ENCODE peak calls at places on chromosomes 6 and 20, in five cellular contexts. K is AG20443, Z is H7, F is GM12865, O is psoas muscle. Q is an unnamed sample.
A peak's percentile ranks its signal among the peaks of the same experiment; 100 is the strongest.

GRCh38 chr6:1200706-1201105 is 111.2 kb upstream of the FOXQ1 start:
- DNase-seq in K (peak; percentile 76), Z (no peak), F (no peak), O (no peak), Q (no peak)

GRCh38 chr6:162602759-162603158 is 124.8 kb downstream of the PRKN start:
- DNase-seq in K (no peak), Z (no peak), F (no peak), O (no peak), Q (no peak)

GRCh38 chr6:15296249-15296648 is 50.4 kb downstream of the JARID2 start:
- DNase-seq in K (no peak), Z (no peak), F (no peak), O (no peak), Q (no peak)

GRCh38 chr6:30154709-30155521 is 6.1 kb downstream of the TRIM10 start:
- DNase-seq in K (peak; percentile 92), Z (no peak), F (no peak), O (no peak), Q (no peak)

GRCh38 chr6:117494694-117495318 is 12.3 kb downstream of the DCBLD1 start:
- DNase-seq in K (no peak), Z (no peak), F (no peak), O (no peak), Q (no peak)

GRCh38 chr6:12355354-12355753 is 65.2 kb downstream of the EDN1 start:
- DNase-seq in K (no peak), Z (no peak), F (peak; percentile 52), O (no peak), Q (no peak)

GRCh38 chr6:87116922-87117321 is 22.0 kb upstream of the CGA start:
- DNase-seq in K (no peak), Z (no peak), F (no peak), O (no peak), Q (no peak)

GRCh38 chr20:32479012-32479411 is 106.1 kb downstream of the NOL4L start:
- DNase-seq in K (no peak), Z (no peak), F (no peak), O (no peak), Q (no peak)